ENCODE peak calls at places on chromosomes 12 and 14, in six cellular contexts. K, H, F, A, X and Y are unnamed samples.

GRCh38 chr12:58095002-58095401 is 153.6 kb downstream of the ATP23 start:
- DNase-seq in K (no peak), H (no peak), F (no peak), A (no peak), X (no peak), Y (no peak)

GRCh38 chr14:37678916-37679315 is 83.5 kb downstream of the TTC6 start:
- DNase-seq in K (peak), H (no peak), F (peak), A (no peak), X (no peak), Y (no peak)

GRCh38 chr12:132488127-132489077 is 1.5 kb upstream of the FBRSL1 start:
- DNase-seq in K (no peak), H (no peak), F (no peak), A (no peak), X (no peak), Y (no peak)

GRCh38 chr12:101951002-101951670 is 73.8 kb downstream of the DRAM1 start:
- DNase-seq in K (no peak), H (no peak), F (no peak), A (no peak), X (no peak), Y (no peak)

GRCh38 chr12:52342781-52343490 is 21.7 kb upstream of the KRT83 start:
- DNase-seq in K (no peak), H (no peak), F (no peak), A (no peak), X (no peak), Y (no peak)

GRCh38 chr12:67161322-67161918 is 107.7 kb upstream of the CAND1 start:
- DNase-seq in K (peak), H (no peak), F (peak), A (peak), X (peak), Y (peak)

GRCh38 chr12:69108024-69108423 is 131.3 kb upstream of the CPSF6 start:
- DNase-seq in K (no peak), H (no peak), F (no peak), A (no peak), X (no peak), Y (peak)

GRCh38 chr12:98578821-98579220 is 14.7 kb upstream of the SLC25A3 start:
- DNase-seq in K (no peak), H (no peak), F (peak), A (no peak), X (no peak), Y (no peak)

GRCh38 chr14:92892589-92892988 is 30.4 kb upstream of the CHGA start:
- DNase-seq in K (no peak), H (no peak), F (no peak), A (no peak), X (no peak), Y (no peak)

GRCh38 chr12:84791444-84791843 is 121.2 kb downstream of the SLC6A15 start:
- DNase-seq in K (no peak), H (no peak), F (no peak), A (no peak), X (no peak), Y (no peak)

GRCh38 chr14:36647827-36648753 is 13.6 kb upstream of the PAX9 start:
- DNase-seq in K (peak), H (no peak), F (peak), A (peak), X (peak), Y (peak)

GRCh38 chr12:24950231-24950834 is 1.4 kb upstream of the BCAT1 start:
- DNase-seq in K (peak), H (no peak), F (no peak), A (no peak), X (no peak), Y (peak)

GRCh38 chr12:6078378-6079083 is 45.9 kb downstream of the VWF start:
- DNase-seq in K (no peak), H (no peak), F (no peak), A (no peak), X (no peak), Y (peak)

GRCh38 chr14:74348241-74348734 is at the start of gene VRTN:
- DNase-seq in K (no peak), H (no peak), F (no peak), A (peak), X (peak), Y (peak)

GRCh38 chr14:79009286-79009685 is 839.1 kb downstream of the NRXN3 start:
- DNase-seq in K (no peak), H (no peak), F (no peak), A (no peak), X (no peak), Y (no peak)

GRCh38 chr14:79017561-79017960 is 847.4 kb downstream of the NRXN3 start:
- DNase-seq in K (no peak), H (no peak), F (no peak), A (no peak), X (no peak), Y (no peak)

GRCh38 chr14:79011091-79011919 is 841.1 kb downstream of the NRXN3 start:
- DNase-seq in K (peak), H (peak), F (peak), A (peak), X (no peak), Y (peak)

GRCh38 chr14:79016828-79017505 is 846.8 kb downstream of the NRXN3 start:
- DNase-seq in K (peak), H (no peak), F (peak), A (no peak), X (no peak), Y (no peak)

DNA sequence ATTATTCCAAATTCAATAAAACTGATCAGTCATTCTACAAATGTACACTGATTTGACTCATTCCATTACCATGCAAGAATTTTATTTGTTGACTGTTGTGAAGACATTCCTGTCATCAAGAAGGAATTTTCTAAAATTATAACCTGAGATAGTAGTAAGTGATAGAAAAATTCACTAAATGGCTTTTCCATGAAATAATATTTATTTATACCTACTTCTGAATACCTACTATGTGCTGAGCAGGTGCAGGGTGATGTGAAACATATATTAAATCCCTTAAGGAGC is 841.7 kb downstream of the NRXN3 start:
- DNase-seq in K (no peak), H (no peak), F (no peak), A (no peak), X (no peak), Y (no peak)
- H2BK15ac ChIP-seq in K (no peak), H (no peak), F (no peak), A (no peak), X (no peak), Y (no peak)

GRCh38 chr12:39440101-39440500 is 2.8 kb downstream of the KIF21A start:
- DNase-seq in K (no peak), H (no peak), F (no peak), A (no peak), X (no peak), Y (no peak)
- H2BK15ac ChIP-seq in K (no peak), H (no peak), F (no peak), A (no peak), X (no peak), Y (no peak)

GRCh38 chr12:122508163-122508562 is 7.4 kb upstream of the ZCCHC8 start:
- DNase-seq in K (no peak), H (no peak), F (no peak), A (no peak), X (no peak), Y (no peak)
- H2BK15ac ChIP-seq in K (no peak), H (no peak), F (no peak), A (no peak), X (no peak), Y (no peak)

GRCh38 chr12:31272607-31273225 is 53.2 kb downstream of the SINHCAF start:
- DNase-seq in K (no peak), H (no peak), F (no peak), A (no peak), X (no peak), Y (no peak)
- H2BK15ac ChIP-seq in K (no peak), H (no peak), F (no peak), A (no peak), X (no peak), Y (no peak)

GRCh38 chr14:48814562-48814961 is 771.6 kb downstream of the RPS29 start:
- DNase-seq in K (no peak), H (no peak), F (no peak), A (no peak), X (no peak), Y (peak)
- H2BK15ac ChIP-seq in K (no peak), H (no peak), F (no peak), A (no peak), X (no peak), Y (no peak)

GRCh38 chr14:90318016-90318415 is 13.7 kb downstream of the NRDE2 start:
- DNase-seq in K (no peak), H (no peak), F (no peak), A (no peak), X (no peak), Y (no peak)
- H2BK15ac ChIP-seq in K (no peak), H (no peak), F (no peak), A (no peak), X (no peak), Y (no peak)

GRCh38 chr12:81255947-81256346 is 178.1 kb downstream of the ACSS3 start:
- DNase-seq in K (no peak), H (no peak), F (no peak), A (no peak), X (no peak), Y (peak)

GRCh38 chr12:81253360-81253759 is 175.5 kb downstream of the ACSS3 start:
- DNase-seq in K (no peak), H (no peak), F (no peak), A (no peak), X (no peak), Y (no peak)

GRCh38 chr12:81257952-81258551 is 180.2 kb downstream of the ACSS3 start:
- DNase-seq in K (peak), H (peak), F (peak), A (no peak), X (no peak), Y (peak)

GRCh38 chr12:81255456-81255855 is 177.6 kb downstream of the ACSS3 start:
- DNase-seq in K (no peak), H (no peak), F (no peak), A (no peak), X (no peak), Y (no peak)

DNA sequence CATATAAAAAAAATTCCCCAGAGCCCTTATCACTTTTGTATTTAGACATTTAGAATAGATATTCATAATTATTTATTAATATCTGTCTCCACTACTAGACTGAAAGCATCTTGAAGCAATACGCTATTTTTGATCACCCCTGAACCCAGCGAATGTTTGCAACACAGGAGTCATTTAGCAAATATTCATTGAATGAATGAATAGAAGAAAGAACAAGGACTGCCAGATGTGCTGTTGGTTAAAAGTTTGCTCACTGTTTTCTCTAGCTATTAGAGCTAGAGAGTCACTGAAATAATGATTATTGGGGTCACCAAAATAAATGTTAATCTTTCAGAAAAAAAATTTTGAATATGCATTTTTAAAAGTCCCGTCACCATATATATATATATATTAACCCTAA is 174.3 kb downstream of the ACSS3 start:
- DNase-seq in K (no peak), H (no peak), F (no peak), A (no peak), X (no peak), Y (no peak)
- H2BK15ac ChIP-seq in K (no peak), H (no peak), F (no peak), A (no peak), X (no peak), Y (no peak)

GRCh38 chr12:108297895-108298760 is 41.0 kb downstream of the CMKLR1 start:
- DNase-seq in K (no peak), H (no peak), F (no peak), A (no peak), X (no peak), Y (no peak)

GRCh38 chr12:108295631-108296030 is 43.5 kb downstream of the CMKLR1 start:
- DNase-seq in K (no peak), H (no peak), F (no peak), A (no peak), X (no peak), Y (no peak)

GRCh38 chr12:108298761-108299275 is 40.3 kb downstream of the CMKLR1 start:
- DNase-seq in K (no peak), H (no peak), F (no peak), A (no peak), X (no peak), Y (no peak)

GRCh38 chr12:108296933-108297332 is 42.2 kb downstream of the CMKLR1 start:
- DNase-seq in K (no peak), H (no peak), F (no peak), A (no peak), X (no peak), Y (no peak)

GRCh38 chr12:108297424-108297823 is 41.7 kb downstream of the CMKLR1 start:
- DNase-seq in K (no peak), H (no peak), F (no peak), A (no peak), X (no peak), Y (no peak)
- H2BK15ac ChIP-seq in K (no peak), H (no peak), F (no peak), A (no peak), X (no peak), Y (no peak)

DNA sequence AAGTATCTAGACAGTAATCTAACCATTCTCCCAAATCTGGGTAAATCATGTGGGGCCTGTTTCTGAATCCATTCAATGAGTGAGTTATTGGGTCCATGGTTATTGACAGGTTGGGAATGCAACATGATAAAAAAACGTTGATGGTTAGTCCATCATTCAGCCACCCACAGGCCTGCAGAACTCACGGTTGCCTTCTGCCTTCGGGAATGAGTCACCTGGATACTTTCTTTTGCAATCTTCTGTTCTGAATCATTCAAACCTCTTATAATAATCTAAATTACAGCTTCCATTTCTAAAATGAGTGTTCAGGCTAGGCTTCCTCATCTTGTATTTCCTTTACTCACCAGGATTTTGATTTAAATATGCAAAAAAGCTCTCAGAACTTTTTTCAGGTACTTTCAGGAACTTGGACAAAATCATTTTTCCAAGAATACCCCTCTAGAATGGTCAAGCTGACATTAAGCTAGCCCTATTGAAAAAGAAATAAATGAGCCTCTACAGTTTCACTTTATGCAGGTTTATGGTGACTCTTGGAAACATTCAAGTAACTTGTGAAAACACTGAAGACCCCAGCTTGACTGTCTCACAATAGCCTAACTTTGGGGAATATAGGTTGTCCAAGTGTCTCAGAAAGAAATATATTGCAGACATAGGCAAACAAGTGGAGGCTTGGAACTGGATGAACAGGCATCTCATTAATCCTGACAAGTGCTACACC is 94.4 kb downstream of the KCNK10 start:
- DNase-seq in K (no peak), H (no peak), F (no peak), A (no peak), X (no peak), Y (no peak)
- H2BK15ac ChIP-seq in K (no peak), H (no peak), F (no peak), A (no peak), X (no peak), Y (no peak)

GRCh38 chr12:64098709-64099354 is 123.3 kb downstream of the KICS2 start:
- DNase-seq in K (no peak), H (no peak), F (peak), A (no peak), X (no peak), Y (no peak)
- H2BK15ac ChIP-seq in K (no peak), H (no peak), F (peak), A (no peak), X (no peak), Y (no peak)